ENCODE peak calls at places on chromosomes 5 and 9, in ten cellular contexts. One of them, this sample, is unnamed.

GRCh38 chr5:133890776-133891280 is 77.6 kb downstream of the C5orf15 start:
- DNase-seq in A549: no peak
- DNase-seq in transverse colon: no peak
- DNase-seq in sigmoid colon: peak; percentile 35
- DNase-seq in mammary epithelial cell: no peak
- DNase-seq in cardiac muscle cell: no peak
- DNase-seq in GM23248: no peak
- DNase-seq in stomach: no peak
- DNase-seq in H1: no peak
- DNase-seq in CD4-positive, alpha-beta memory T cell: no peak
- DNase-seq in this sample: peak; percentile 68

GRCh38 chr9:98427491-98427890 is 172.0 kb upstream of the TBC1D2 start:
- DNase-seq in A549: no peak
- DNase-seq in transverse colon: no peak
- DNase-seq in sigmoid colon: no peak
- DNase-seq in mammary epithelial cell: no peak
- DNase-seq in cardiac muscle cell: peak; percentile 15
- DNase-seq in GM23248: peak; percentile 74
- DNase-seq in stomach: no peak
- DNase-seq in H1: no peak
- DNase-seq in CD4-positive, alpha-beta memory T cell: no peak
- DNase-seq in this sample: no peak

GRCh38 chr5:119285070-119285916 is 70.5 kb upstream of the TNFAIP8 start:
- DNase-seq in A549: no peak
- DNase-seq in transverse colon: no peak
- DNase-seq in sigmoid colon: no peak
- DNase-seq in mammary epithelial cell: no peak
- DNase-seq in cardiac muscle cell: peak; percentile 24
- DNase-seq in GM23248: peak; percentile 42
- DNase-seq in stomach: no peak
- DNase-seq in H1: no peak
- DNase-seq in CD4-positive, alpha-beta memory T cell: no peak
- DNase-seq in this sample: no peak

GRCh38 chr9:94083384-94083783 is 880 bp upstream of the PTPDC1 start:
- DNase-seq in A549: no peak
- DNase-seq in transverse colon: no peak
- DNase-seq in sigmoid colon: no peak
- DNase-seq in mammary epithelial cell: no peak
- DNase-seq in cardiac muscle cell: peak; percentile 79
- DNase-seq in GM23248: no peak
- DNase-seq in stomach: no peak
- DNase-seq in H1: no peak
- DNase-seq in CD4-positive, alpha-beta memory T cell: no peak
- DNase-seq in this sample: no peak

GRCh38 chr9:77092536-77092935 is 73.1 kb downstream of the FOXB2 start:
- DNase-seq in A549: no peak
- DNase-seq in transverse colon: no peak
- DNase-seq in sigmoid colon: no peak
- DNase-seq in mammary epithelial cell: no peak
- DNase-seq in cardiac muscle cell: peak; percentile 16
- DNase-seq in GM23248: peak; percentile 28
- DNase-seq in stomach: no peak
- DNase-seq in H1: no peak
- DNase-seq in CD4-positive, alpha-beta memory T cell: no peak
- DNase-seq in this sample: no peak

GRCh38 chr5:41509399-41510175 is 814 bp downstream of the PLCXD3 start:
- DNase-seq in A549: peak; percentile 14
- DNase-seq in transverse colon: no peak
- DNase-seq in sigmoid colon: no peak
- DNase-seq in mammary epithelial cell: no peak
- DNase-seq in cardiac muscle cell: no peak
- DNase-seq in GM23248: no peak
- DNase-seq in stomach: no peak
- DNase-seq in H1: no peak
- DNase-seq in CD4-positive, alpha-beta memory T cell: no peak
- DNase-seq in this sample: no peak

GRCh38 chr5:78467744-78468357 is 107.4 kb downstream of the SCAMP1 start:
- DNase-seq in A549: peak; percentile 37
- DNase-seq in transverse colon: no peak
- DNase-seq in sigmoid colon: no peak
- DNase-seq in mammary epithelial cell: peak; percentile 20
- DNase-seq in cardiac muscle cell: peak; percentile 71
- DNase-seq in GM23248: peak; percentile 80
- DNase-seq in stomach: no peak
- DNase-seq in H1: no peak
- DNase-seq in CD4-positive, alpha-beta memory T cell: no peak
- DNase-seq in this sample: peak; percentile 64

GRCh38 chr5:149645725-149646124 is 64.4 kb downstream of the ARHGEF37 start:
- DNase-seq in A549: no peak
- DNase-seq in transverse colon: no peak
- DNase-seq in sigmoid colon: no peak
- DNase-seq in mammary epithelial cell: no peak
- DNase-seq in cardiac muscle cell: no peak
- DNase-seq in GM23248: no peak
- DNase-seq in stomach: no peak
- DNase-seq in H1: no peak
- DNase-seq in CD4-positive, alpha-beta memory T cell: no peak
- DNase-seq in this sample: no peak

GRCh38 chr5:175032741-175033151 is 308.4 kb downstream of the MSX2 start:
- DNase-seq in A549: no peak
- DNase-seq in transverse colon: no peak
- DNase-seq in sigmoid colon: no peak
- DNase-seq in mammary epithelial cell: no peak
- DNase-seq in cardiac muscle cell: no peak
- DNase-seq in GM23248: no peak
- DNase-seq in stomach: no peak
- DNase-seq in H1: no peak
- DNase-seq in CD4-positive, alpha-beta memory T cell: no peak
- DNase-seq in this sample: no peak

GRCh38 chr5:43065384-43066230 is 25.5 kb upstream of the ANXA2R start:
- DNase-seq in A549: no peak
- DNase-seq in transverse colon: peak; percentile 62
- DNase-seq in sigmoid colon: peak; percentile 86
- DNase-seq in mammary epithelial cell: peak; percentile 74
- DNase-seq in cardiac muscle cell: peak; percentile 81
- DNase-seq in GM23248: peak; percentile 81
- DNase-seq in stomach: peak; percentile 52
- DNase-seq in H1: no peak
- DNase-seq in CD4-positive, alpha-beta memory T cell: peak; percentile 45
- DNase-seq in this sample: peak; percentile 77

GRCh38 chr5:58939664-58940063 is 356.8 kb downstream of the RAB3C start:
- DNase-seq in A549: no peak
- DNase-seq in transverse colon: no peak
- DNase-seq in sigmoid colon: no peak
- DNase-seq in mammary epithelial cell: no peak
- DNase-seq in cardiac muscle cell: no peak
- DNase-seq in GM23248: no peak
- DNase-seq in stomach: no peak
- DNase-seq in H1: no peak
- DNase-seq in CD4-positive, alpha-beta memory T cell: no peak
- DNase-seq in this sample: no peak

GRCh38 chr5:56649569-56649968 is 165.8 kb upstream of the MAP3K1 start:
- DNase-seq in A549: no peak
- DNase-seq in transverse colon: no peak
- DNase-seq in sigmoid colon: no peak
- DNase-seq in mammary epithelial cell: no peak
- DNase-seq in cardiac muscle cell: peak; percentile 61
- DNase-seq in GM23248: peak; percentile 57
- DNase-seq in stomach: no peak
- DNase-seq in H1: no peak
- DNase-seq in CD4-positive, alpha-beta memory T cell: no peak
- DNase-seq in this sample: peak; percentile 55

GRCh38 chr9:136225366-136225747 is 20.3 kb downstream of the QSOX2 start:
- DNase-seq in A549: no peak
- DNase-seq in transverse colon: peak; percentile 54
- DNase-seq in sigmoid colon: no peak
- DNase-seq in mammary epithelial cell: no peak
- DNase-seq in cardiac muscle cell: no peak
- DNase-seq in GM23248: no peak
- DNase-seq in stomach: no peak
- DNase-seq in H1: no peak
- DNase-seq in CD4-positive, alpha-beta memory T cell: no peak
- DNase-seq in this sample: no peak
- H3K27ac ChIP-seq in A549: no peak overlapping the region
- H3K27ac ChIP-seq in transverse colon: peak overlapping the region; percentile 76
- H3K27ac ChIP-seq in sigmoid colon: no peak overlapping the region
- H3K27ac ChIP-seq in mammary epithelial cell: no peak overlapping the region
- H3K27ac ChIP-seq in cardiac muscle cell: no peak overlapping the region
- H3K27ac ChIP-seq in GM23248: no peak overlapping the region
- H3K27ac ChIP-seq in stomach: no peak overlapping the region
- H3K27ac ChIP-seq in H1: no peak overlapping the region
- H3K27ac ChIP-seq in CD4-positive, alpha-beta memory T cell: peak overlapping the region; percentile 68
- H3K27ac ChIP-seq in this sample: no peak overlapping the region

DNA sequence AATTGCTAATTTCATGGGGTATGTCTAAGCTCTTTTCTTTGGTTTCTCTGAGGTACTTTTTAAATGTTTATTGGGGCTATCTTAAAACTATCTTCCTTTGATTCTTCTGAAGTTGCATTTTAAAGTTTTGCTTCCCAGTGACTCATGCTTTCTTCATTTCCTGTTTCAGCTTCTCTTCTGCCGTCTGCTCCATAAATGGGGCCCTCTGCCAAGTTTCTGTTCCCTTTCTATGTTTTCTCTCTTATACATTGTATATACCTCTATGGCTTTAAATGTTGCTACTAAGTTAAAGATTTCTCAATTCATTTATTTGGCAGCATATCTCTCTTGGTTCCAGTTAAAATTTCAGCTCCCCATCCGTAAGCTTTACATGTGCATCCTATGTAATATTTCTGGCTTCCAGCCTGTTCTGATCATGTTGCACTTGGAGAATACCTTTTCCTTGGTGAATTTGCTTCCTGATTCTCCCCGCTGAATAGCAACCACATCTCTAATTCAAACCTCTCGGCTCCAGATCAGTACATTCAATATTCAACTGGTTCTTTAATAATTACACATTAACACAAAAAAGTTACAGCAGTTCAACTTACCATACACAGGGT is 125.3 kb downstream of the ST8SIA4 start:
- DNase-seq in A549: no peak
- DNase-seq in transverse colon: peak; percentile 37
- DNase-seq in sigmoid colon: no peak
- DNase-seq in mammary epithelial cell: peak; percentile 75
- DNase-seq in cardiac muscle cell: peak; percentile 88
- DNase-seq in GM23248: peak; percentile 86
- DNase-seq in stomach: no peak
- DNase-seq in H1: no peak
- DNase-seq in CD4-positive, alpha-beta memory T cell: no peak
- DNase-seq in this sample: peak; percentile 36
- H3K4me3 ChIP-seq in A549: no peak overlapping the region
- H3K4me3 ChIP-seq in transverse colon: no peak overlapping the region
- H3K4me3 ChIP-seq in sigmoid colon: no peak overlapping the region
- H3K4me3 ChIP-seq in mammary epithelial cell: peak overlapping the region; percentile 5
- H3K4me3 ChIP-seq in cardiac muscle cell: no peak overlapping the region
- H3K4me3 ChIP-seq in GM23248: peak overlapping the region; percentile 35
- H3K4me3 ChIP-seq in stomach: no peak overlapping the region
- H3K4me3 ChIP-seq in H1: no peak overlapping the region
- H3K4me3 ChIP-seq in CD4-positive, alpha-beta memory T cell: no peak overlapping the region
- H3K4me3 ChIP-seq in this sample: no peak overlapping the region

GRCh38 chr9:125631391-125632085 is 75.5 kb downstream of the MAPKAP1 start:
- DNase-seq in A549: peak; percentile 43
- DNase-seq in transverse colon: peak; percentile 20
- DNase-seq in sigmoid colon: no peak
- DNase-seq in mammary epithelial cell: peak; percentile 42
- DNase-seq in cardiac muscle cell: peak; percentile 75
- DNase-seq in GM23248: peak; percentile 78
- DNase-seq in stomach: no peak
- DNase-seq in H1: no peak
- DNase-seq in CD4-positive, alpha-beta memory T cell: peak; percentile 12
- DNase-seq in this sample: peak; percentile 69
- H3K4me1 ChIP-seq in A549: peaks cover 32% of the 10 kb centered on the region
- H3K4me1 ChIP-seq in transverse colon: peaks cover 21% of the 10 kb centered on the region
- H3K4me1 ChIP-seq in sigmoid colon: no peaks in the 10 kb centered on the region
- H3K4me1 ChIP-seq in mammary epithelial cell: peaks cover 47% of the 10 kb centered on the region
- H3K4me1 ChIP-seq in cardiac muscle cell: peaks cover 19% of the 10 kb centered on the region
- H3K4me1 ChIP-seq in GM23248: peaks cover 48% of the 10 kb centered on the region
- H3K4me1 ChIP-seq in stomach: peaks cover 64% of the 10 kb centered on the region
- H3K4me1 ChIP-seq in H1: peaks cover 3% of the 10 kb centered on the region
- H3K4me1 ChIP-seq in CD4-positive, alpha-beta memory T cell: peaks cover 31% of the 10 kb centered on the region
- H3K4me1 ChIP-seq in this sample: peaks cover 12% of the 10 kb centered on the region

DNA sequence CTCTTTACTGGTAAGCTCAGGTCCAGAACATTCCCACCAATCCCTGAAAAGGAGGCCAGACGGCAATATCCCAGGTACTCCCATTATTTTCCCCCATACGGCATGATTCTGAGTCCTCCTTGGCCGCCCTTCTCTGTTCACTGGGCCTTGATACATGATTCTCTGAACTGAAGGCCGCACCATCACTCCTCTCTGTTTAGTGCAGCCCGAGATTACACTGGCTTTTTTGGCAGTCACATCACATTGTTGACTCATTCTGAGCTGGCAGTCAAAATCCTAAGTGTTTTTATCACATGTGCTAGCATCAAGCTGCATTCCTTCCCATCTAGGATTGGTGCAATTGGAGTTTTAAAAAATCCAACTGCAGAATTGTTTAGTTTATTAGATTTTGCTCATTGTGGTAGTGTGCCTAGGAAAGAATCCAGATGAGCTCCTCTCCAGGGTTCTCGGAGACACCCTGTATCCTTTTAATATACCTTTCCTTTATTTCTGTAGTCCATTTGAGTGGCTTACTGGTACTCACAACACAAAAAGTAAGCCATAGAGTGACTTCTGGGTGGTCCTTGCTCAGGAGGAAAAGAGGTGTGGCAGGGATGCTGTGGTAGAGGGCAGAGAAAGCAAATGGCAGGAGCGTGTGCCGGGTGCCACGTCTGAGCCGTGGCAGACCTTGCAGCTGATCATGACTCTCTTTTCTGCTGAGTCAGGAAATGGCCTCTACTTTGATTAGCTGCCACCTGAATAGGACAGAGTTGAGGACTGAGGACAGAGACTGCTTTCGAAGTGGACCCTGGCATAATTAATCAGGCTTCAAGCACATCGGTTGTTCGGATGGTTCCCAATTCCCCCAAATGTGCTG is 121.1 kb upstream of the IL12B start:
- DNase-seq in A549: peak; percentile 73
- DNase-seq in transverse colon: no peak
- DNase-seq in sigmoid colon: peak; percentile 76
- DNase-seq in mammary epithelial cell: peak; percentile 84
- DNase-seq in cardiac muscle cell: peak; percentile 96
- DNase-seq in GM23248: peak; percentile 97
- DNase-seq in stomach: no peak
- DNase-seq in H1: no peak
- DNase-seq in CD4-positive, alpha-beta memory T cell: no peak
- DNase-seq in this sample: no peak
- H3K27ac ChIP-seq in A549: peak overlapping the region; percentile 57
- H3K27ac ChIP-seq in transverse colon: peak overlapping the region; percentile 3
- H3K27ac ChIP-seq in sigmoid colon: peak overlapping the region; percentile 12
- H3K27ac ChIP-seq in mammary epithelial cell: no peak overlapping the region
- H3K27ac ChIP-seq in cardiac muscle cell: no peak overlapping the region
- H3K27ac ChIP-seq in GM23248: peak overlapping the region; percentile 61
- H3K27ac ChIP-seq in stomach: no peak overlapping the region
- H3K27ac ChIP-seq in H1: no peak overlapping the region
- H3K27ac ChIP-seq in CD4-positive, alpha-beta memory T cell: no peak overlapping the region
- H3K27ac ChIP-seq in this sample: no peak overlapping the region

This sample was measured in SJCRH30.